ENCODE peak calls at places on chromosomes 1 and 21, in seven cellular contexts. C is A549, B is GM12878, R is endothelial cell of umbilical vein, V is HCT116, M is K562, N is HepG2. A is an unnamed sample.

GRCh38 chr1:48292706-48293105 is 70.2 kb downstream of the SLC5A9 start:
- DNase-seq in C (no peak), B (no peak), R (no peak), V (no peak), M (no peak), N (no peak), A (no peak)

GRCh38 chr21:42632336-42632751 is 21.1 kb upstream of the PDE9A start:
- DNase-seq in C (no peak), B (no peak), R (no peak), V (no peak), M (no peak), N (no peak), A (no peak)

GRCh38 chr1:2124446-2125198 is 70.0 kb downstream of the FAAP20 start:
- DNase-seq in C (no peak), B (no peak), R (no peak), V (no peak), M (no peak), N (no peak), A (no peak)

GRCh38 chr1:30588311-30589073 is 134.9 kb downstream of the MATN1 start:
- DNase-seq in C (no peak), B (no peak), R (no peak), V (no peak), M (no peak), N (no peak), A (no peak)

GRCh38 chr1:16151200-16151708 is 4.6 kb downstream of the EPHA2 start:
- DNase-seq in C (no peak), B (no peak), R (peak), V (no peak), M (peak), N (no peak), A (peak)

GRCh38 chr1:56584910-56585528 is 5.7 kb upstream of the PLPP3 start:
- DNase-seq in C (peak), B (no peak), R (peak), V (peak), M (peak), N (peak), A (peak)

GRCh38 chr21:38914531-38915385 is 109.0 kb downstream of the ETS2 start:
- DNase-seq in C (no peak), B (no peak), R (no peak), V (peak), M (no peak), N (peak), A (peak)

GRCh38 chr1:6743189-6744101 is 41.8 kb upstream of the CAMTA1 start:
- DNase-seq in C (no peak), B (peak), R (peak), V (no peak), M (no peak), N (no peak), A (peak)

GRCh38 chr1:6902153-6902552 is 116.9 kb downstream of the CAMTA1 start:
- DNase-seq in C (no peak), B (no peak), R (no peak), V (no peak), M (no peak), N (no peak), A (no peak)

GRCh38 chr1:201648911-201649775 is 110.2 kb downstream of the NAV1 start:
- DNase-seq in C (peak), B (no peak), R (peak), V (no peak), M (peak), N (no peak), A (no peak)

GRCh38 chr21:39625211-39625895 is 12.6 kb downstream of the B3GALT5 start:
- DNase-seq in C (no peak), B (no peak), R (no peak), V (no peak), M (no peak), N (no peak), A (no peak)

GRCh38 chr1:162930532-162931438 is 69.8 kb upstream of the CCDC190 start:
- DNase-seq in C (no peak), B (no peak), R (no peak), V (no peak), M (no peak), N (no peak), A (no peak)

GRCh38 chr1:65114312-65114711 is 33.7 kb upstream of the AK4 start:
- DNase-seq in C (no peak), B (no peak), R (peak), V (no peak), M (no peak), N (peak), A (no peak)

GRCh38 chr1:25064465-25065238 is 134.6 kb upstream of the RUNX3 start:
- DNase-seq in C (no peak), B (no peak), R (no peak), V (no peak), M (no peak), N (no peak), A (peak)

GRCh38 chr1:63330331-63330916 is 8.1 kb downstream of the FOXD3 start:
- DNase-seq in C (no peak), B (no peak), R (no peak), V (no peak), M (no peak), N (no peak), A (no peak)
- H3K4me3 ChIP-seq in C (no peak), B (no peak), R (no peak), V (no peak), M (no peak), N (no peak), A (no peak)

GRCh38 chr21:44931501-44932365 is 8.1 kb upstream of the SLX9 start:
- DNase-seq in C (no peak), B (no peak), R (no peak), V (no peak), M (no peak), N (no peak), A (no peak)
- TF ChIP-seq POLR2A in C (no peak), B (no peak), R (no peak), V (no peak), M (no peak), N (no peak), A (no peak)

DNA sequence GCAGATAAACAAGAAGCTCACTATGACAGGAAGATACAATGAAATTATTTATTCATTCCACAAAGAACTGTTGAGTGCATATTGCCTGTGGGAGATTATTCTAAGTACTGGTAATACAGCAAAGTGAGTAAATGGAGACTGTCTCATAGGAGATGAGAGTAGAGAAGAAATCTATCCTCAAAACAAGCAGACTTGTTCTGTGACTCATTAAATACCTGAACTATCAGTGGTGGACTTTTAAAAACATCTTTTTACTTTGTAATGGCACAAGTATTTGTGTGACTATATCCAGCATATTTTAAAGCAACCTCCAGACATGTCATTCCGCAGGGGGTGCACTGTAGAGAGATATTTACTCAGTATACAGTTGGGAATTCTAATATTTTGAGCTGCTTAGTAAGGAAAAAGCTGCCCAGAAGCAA is 259.2 kb downstream of the FMN2 start:
- DNase-seq in C (no peak), B (no peak), R (no peak), V (no peak), M (no peak), N (no peak), A (no peak)
- TF ChIP-seq MAX in C (no peak), B (no peak), R (no peak), V (no peak), M (no peak), N (no peak), A (no peak)

DNA sequence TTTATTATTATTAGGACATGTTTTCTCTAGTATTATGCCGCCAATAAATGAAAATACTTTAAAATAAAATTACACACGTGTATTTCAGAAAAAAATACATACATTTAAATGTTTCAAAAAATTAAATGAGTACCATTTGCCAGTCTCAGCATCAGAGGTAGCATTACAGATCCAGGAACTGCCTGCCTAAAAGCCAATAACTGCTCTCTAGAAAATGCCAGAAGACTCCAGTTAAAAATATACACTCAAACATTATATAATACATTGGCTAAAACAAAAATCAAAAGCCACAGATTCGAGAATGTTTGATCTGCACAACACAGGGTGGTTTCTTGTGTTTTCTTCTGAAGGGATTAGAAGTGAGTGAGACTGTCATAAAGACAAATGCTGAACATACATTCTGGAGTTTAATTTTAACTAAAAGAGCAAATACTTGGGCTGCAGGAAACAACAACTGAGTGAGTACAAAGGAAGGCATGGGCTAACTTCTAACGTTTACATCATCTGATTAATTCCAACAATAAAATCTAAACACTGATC is 105.5 kb downstream of the RERE start:
- DNase-seq in C (peak), B (no peak), R (no peak), V (no peak), M (no peak), N (peak), A (no peak)
- H3K4me3 ChIP-seq in C (peak), B (peak), R (peak), V (no peak), M (no peak), N (peak), A (no peak)

GRCh38 chr1:233614173-233614742 is 352 bp downstream of the KCNK1 start:
- DNase-seq in C (peak), B (no peak), R (peak), V (peak), M (peak), N (no peak), A (no peak)

GRCh38 chr1:233615571-233615970 is 1.7 kb downstream of the KCNK1 start:
- DNase-seq in C (no peak), B (no peak), R (no peak), V (no peak), M (no peak), N (no peak), A (no peak)

GRCh38 chr1:233614743-233615521 is 1.0 kb downstream of the KCNK1 start:
- DNase-seq in C (no peak), B (no peak), R (no peak), V (no peak), M (no peak), N (no peak), A (no peak)

GRCh38 chr1:233610628-233611027 is 3.3 kb upstream of the KCNK1 start:
- DNase-seq in C (no peak), B (no peak), R (no peak), V (no peak), M (peak), N (no peak), A (no peak)

GRCh38 chr1:233613252-233614172 is at the start of gene KCNK1:
- DNase-seq in C (peak), B (no peak), R (peak), V (peak), M (peak), N (no peak), A (no peak)
- TF ChIP-seq POLR2A in C (peak), B (no peak), R (no peak), V (peak), M (peak), N (no peak), A (no peak)

GRCh38 chr1:241990040-241990439 is 8.9 kb downstream of the MAP1LC3C start:
- DNase-seq in C (peak), B (no peak), R (no peak), V (peak), M (peak), N (no peak), A (no peak)

DNA sequence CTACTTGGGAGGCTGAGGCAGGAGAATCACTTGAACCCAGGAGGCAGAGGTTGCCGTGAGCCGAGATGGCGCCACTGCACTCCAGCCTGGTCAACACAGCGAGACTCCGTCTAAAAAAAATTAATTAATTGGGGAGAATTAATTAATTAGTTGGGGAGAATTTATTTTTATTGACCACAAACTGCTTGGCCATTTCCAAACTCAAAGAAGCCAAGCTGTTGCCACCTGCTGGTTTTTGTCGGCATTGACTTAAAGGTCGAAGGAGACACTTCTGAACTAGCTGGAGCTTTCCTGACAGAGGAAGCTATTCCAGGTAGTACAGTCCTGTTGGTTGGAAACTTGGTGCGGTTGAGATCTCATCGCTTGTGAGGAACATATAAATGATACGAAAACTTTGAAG is 13.1 kb downstream of the MAP1LC3C start:
- DNase-seq in C (peak), B (no peak), R (peak), V (peak), M (peak), N (peak), A (peak)
- TF ChIP-seq MAX in C (no peak), B (no peak), R (no peak), V (no peak), M (no peak), N (no peak), A (no peak)

GRCh38 chr1:183632087-183632486 is 3.5 kb downstream of the ARPC5 start:
- DNase-seq in C (no peak), B (no peak), R (no peak), V (no peak), M (no peak), N (peak), A (no peak)

GRCh38 chr1:183633676-183634343 is 1.8 kb downstream of the ARPC5 start:
- DNase-seq in C (peak), B (peak), R (peak), V (peak), M (no peak), N (peak), A (peak)

GRCh38 chr1:183628537-183628936 is 7.0 kb downstream of the ARPC5 start:
- DNase-seq in C (no peak), B (no peak), R (no peak), V (no peak), M (no peak), N (no peak), A (no peak)

GRCh38 chr1:183632964-183633363 is 2.6 kb downstream of the ARPC5 start:
- DNase-seq in C (no peak), B (no peak), R (no peak), V (no peak), M (peak), N (no peak), A (no peak)

GRCh38 chr1:183630748-183631147 is 4.8 kb downstream of the ARPC5 start:
- DNase-seq in C (no peak), B (no peak), R (no peak), V (no peak), M (no peak), N (no peak), A (no peak)
- H3K4me3 ChIP-seq in C (no peak), B (peak), R (no peak), V (no peak), M (no peak), N (no peak), A (no peak)

GRCh38 chr1:26360051-26360806 is 6.3 kb upstream of the CRYBG2 start:
- DNase-seq in C (no peak), B (no peak), R (no peak), V (no peak), M (no peak), N (no peak), A (no peak)

GRCh38 chr1:26360807-26361604 is 7.1 kb upstream of the CRYBG2 start:
- DNase-seq in C (no peak), B (no peak), R (no peak), V (no peak), M (no peak), N (no peak), A (no peak)

GRCh38 chr1:26356106-26356505 is 2.2 kb upstream of the CRYBG2 start:
- DNase-seq in C (no peak), B (no peak), R (no peak), V (no peak), M (no peak), N (no peak), A (no peak)

GRCh38 chr1:26357121-26357602 is 3.2 kb upstream of the CRYBG2 start:
- DNase-seq in C (no peak), B (no peak), R (no peak), V (no peak), M (no peak), N (no peak), A (no peak)

DNA sequence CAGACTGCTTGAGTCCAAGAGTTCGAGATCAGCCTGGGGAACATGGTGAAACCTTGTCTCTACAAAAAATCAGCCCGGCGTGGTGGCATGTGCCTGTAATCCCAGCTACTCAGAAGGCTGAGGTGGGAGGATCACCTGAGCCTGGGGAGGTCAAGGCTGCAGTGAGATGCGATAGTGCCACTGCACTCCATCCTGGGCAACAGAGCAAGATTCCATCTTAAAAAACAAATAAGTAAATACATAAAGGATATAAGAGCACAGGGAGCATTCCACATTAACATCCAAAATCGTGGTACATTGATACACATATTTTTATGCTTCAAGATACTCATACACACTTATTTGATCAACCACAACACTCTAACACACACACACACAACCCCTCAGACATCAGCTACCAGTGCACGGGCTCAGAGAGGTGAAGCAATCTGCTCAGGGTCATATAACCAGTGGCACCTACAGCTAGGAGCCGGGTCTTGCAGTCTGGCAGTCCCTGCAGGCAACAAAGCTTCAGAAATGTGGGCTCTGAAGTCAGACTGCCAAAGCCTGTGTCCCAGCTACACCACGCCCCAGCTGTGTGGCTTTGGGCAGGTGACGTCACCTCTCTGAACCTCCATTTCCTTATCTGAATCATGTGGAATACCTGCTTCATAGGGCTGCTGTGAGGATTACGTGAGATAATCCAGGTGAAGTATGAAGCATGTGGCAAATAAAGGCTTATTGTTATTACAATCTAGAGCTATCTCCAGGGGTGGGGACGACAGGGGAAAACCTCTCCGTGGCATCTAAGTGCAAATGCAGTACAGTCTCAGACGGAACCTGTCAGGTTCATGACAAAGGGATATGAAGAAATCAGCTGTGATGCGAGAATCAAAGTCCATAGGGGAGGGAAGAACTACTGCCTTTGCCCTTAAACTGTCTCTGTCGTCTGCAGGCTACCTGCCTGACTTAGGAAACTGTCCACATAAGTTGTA is 4.8 kb upstream of the CRYBG2 start:
- DNase-seq in C (no peak), B (no peak), R (no peak), V (peak), M (peak), N (peak), A (no peak)
- TF ChIP-seq POLR2A in C (no peak), B (no peak), R (no peak), V (no peak), M (no peak), N (peak), A (no peak)